ENCODE peak calls at places on chromosome 15, in nine cellular contexts. One of them, this sample, is unnamed.

GRCh38 chr15:93982226-93982641 is 249.1 kb upstream of the MCTP2 start:
- DNase-seq in HL-60: no peak
- DNase-seq in cardiac fibroblast: peak; percentile 4
- DNase-seq in astrocyte of the cerebellum: no peak
- DNase-seq in lung: no peak
- DNase-seq in AG10803: peak; percentile 73
- DNase-seq in kidney epithelial cell: no peak
- DNase-seq in gastrocnemius medialis: peak; percentile 60
- DNase-seq in choroid plexus epithelial cell: no peak
- DNase-seq in this sample: no peak

GRCh38 chr15:93803406-93803805 is 428.0 kb upstream of the MCTP2 start:
- DNase-seq in HL-60: no peak
- DNase-seq in cardiac fibroblast: no peak
- DNase-seq in astrocyte of the cerebellum: no peak
- DNase-seq in lung: no peak
- DNase-seq in AG10803: no peak
- DNase-seq in kidney epithelial cell: no peak
- DNase-seq in gastrocnemius medialis: peak; percentile 17
- DNase-seq in choroid plexus epithelial cell: no peak
- DNase-seq in this sample: no peak

GRCh38 chr15:98946301-98947255 is 61.0 kb downstream of the PGPEP1L start:
- DNase-seq in HL-60: peak; percentile 37
- DNase-seq in cardiac fibroblast: no peak
- DNase-seq in astrocyte of the cerebellum: no peak
- DNase-seq in lung: no peak
- DNase-seq in AG10803: peak; percentile 44
- DNase-seq in kidney epithelial cell: no peak
- DNase-seq in gastrocnemius medialis: peak; percentile 87
- DNase-seq in choroid plexus epithelial cell: no peak
- DNase-seq in this sample: no peak

GRCh38 chr15:28979208-28979891 is 93.6 kb downstream of the APBA2 start:
- DNase-seq in HL-60: no peak
- DNase-seq in cardiac fibroblast: no peak
- DNase-seq in astrocyte of the cerebellum: no peak
- DNase-seq in lung: no peak
- DNase-seq in AG10803: no peak
- DNase-seq in kidney epithelial cell: no peak
- DNase-seq in gastrocnemius medialis: no peak
- DNase-seq in choroid plexus epithelial cell: no peak
- DNase-seq in this sample: no peak

GRCh38 chr15:92494791-92495190 is 101.1 kb downstream of the ST8SIA2 start:
- DNase-seq in HL-60: no peak
- DNase-seq in cardiac fibroblast: no peak
- DNase-seq in astrocyte of the cerebellum: no peak
- DNase-seq in lung: no peak
- DNase-seq in AG10803: no peak
- DNase-seq in kidney epithelial cell: no peak
- DNase-seq in gastrocnemius medialis: no peak
- DNase-seq in choroid plexus epithelial cell: no peak
- DNase-seq in this sample: no peak

GRCh38 chr15:73265536-73266153 is 103.1 kb downstream of the HCN4 start:
- DNase-seq in HL-60: peak; percentile 57
- DNase-seq in cardiac fibroblast: peak; percentile 66
- DNase-seq in astrocyte of the cerebellum: peak; percentile 40
- DNase-seq in lung: no peak
- DNase-seq in AG10803: peak; percentile 29
- DNase-seq in kidney epithelial cell: peak; percentile 12
- DNase-seq in gastrocnemius medialis: peak; percentile 44
- DNase-seq in choroid plexus epithelial cell: peak; percentile 77
- DNase-seq in this sample: no peak

GRCh38 chr15:91538782-91539181 is 314.7 kb upstream of the SLCO3A1 start:
- DNase-seq in HL-60: no peak
- DNase-seq in cardiac fibroblast: no peak
- DNase-seq in astrocyte of the cerebellum: no peak
- DNase-seq in lung: no peak
- DNase-seq in AG10803: no peak
- DNase-seq in kidney epithelial cell: no peak
- DNase-seq in gastrocnemius medialis: no peak
- DNase-seq in choroid plexus epithelial cell: no peak
- DNase-seq in this sample: no peak

GRCh38 chr15:43966646-43967045 is 139.8 kb downstream of the WDR76 start:
- DNase-seq in HL-60: no peak
- DNase-seq in cardiac fibroblast: peak; percentile 33
- DNase-seq in astrocyte of the cerebellum: no peak
- DNase-seq in lung: no peak
- DNase-seq in AG10803: no peak
- DNase-seq in kidney epithelial cell: no peak
- DNase-seq in gastrocnemius medialis: no peak
- DNase-seq in choroid plexus epithelial cell: peak; percentile 37
- DNase-seq in this sample: no peak

GRCh38 chr15:36495464-36495863 is 84.0 kb upstream of the CDIN1 start:
- DNase-seq in HL-60: no peak
- DNase-seq in cardiac fibroblast: no peak
- DNase-seq in astrocyte of the cerebellum: no peak
- DNase-seq in lung: no peak
- DNase-seq in AG10803: no peak
- DNase-seq in kidney epithelial cell: no peak
- DNase-seq in gastrocnemius medialis: no peak
- DNase-seq in choroid plexus epithelial cell: no peak
- DNase-seq in this sample: no peak

GRCh38 chr15:36499751-36500389 is 79.6 kb upstream of the CDIN1 start:
- DNase-seq in HL-60: no peak
- DNase-seq in cardiac fibroblast: no peak
- DNase-seq in astrocyte of the cerebellum: no peak
- DNase-seq in lung: no peak
- DNase-seq in AG10803: no peak
- DNase-seq in kidney epithelial cell: no peak
- DNase-seq in gastrocnemius medialis: no peak
- DNase-seq in choroid plexus epithelial cell: no peak
- DNase-seq in this sample: no peak

GRCh38 chr15:36498401-36498800 is 81.0 kb upstream of the CDIN1 start:
- DNase-seq in HL-60: no peak
- DNase-seq in cardiac fibroblast: no peak
- DNase-seq in astrocyte of the cerebellum: no peak
- DNase-seq in lung: no peak
- DNase-seq in AG10803: no peak
- DNase-seq in kidney epithelial cell: no peak
- DNase-seq in gastrocnemius medialis: no peak
- DNase-seq in choroid plexus epithelial cell: no peak
- DNase-seq in this sample: no peak

GRCh38 chr15:36498922-36499321 is 80.5 kb upstream of the CDIN1 start:
- DNase-seq in HL-60: no peak
- DNase-seq in cardiac fibroblast: no peak
- DNase-seq in astrocyte of the cerebellum: no peak
- DNase-seq in lung: no peak
- DNase-seq in AG10803: no peak
- DNase-seq in kidney epithelial cell: no peak
- DNase-seq in gastrocnemius medialis: no peak
- DNase-seq in choroid plexus epithelial cell: no peak
- DNase-seq in this sample: no peak

DNA sequence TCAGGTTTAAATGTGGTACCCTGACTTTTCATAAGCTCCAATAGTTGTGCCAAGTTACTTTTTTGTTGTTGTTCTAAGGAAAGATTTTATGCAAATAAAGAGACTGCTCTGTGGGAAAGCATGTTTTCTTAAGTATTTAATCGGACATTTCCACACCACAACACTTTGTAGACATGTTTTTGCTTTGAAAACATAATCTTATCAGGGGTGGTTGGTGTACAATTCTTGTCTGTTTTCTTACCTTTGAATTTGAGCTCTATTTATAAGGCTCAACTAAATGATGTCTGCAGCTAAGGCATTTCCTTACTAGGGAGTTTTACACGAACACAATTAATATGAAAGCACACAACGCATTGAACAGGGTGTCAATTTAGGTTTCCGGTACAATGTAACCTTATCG is 81.5 kb upstream of the CDIN1 start:
- DNase-seq in HL-60: no peak
- DNase-seq in cardiac fibroblast: no peak
- DNase-seq in astrocyte of the cerebellum: peak; percentile 11
- DNase-seq in lung: no peak
- DNase-seq in AG10803: no peak
- DNase-seq in kidney epithelial cell: no peak
- DNase-seq in gastrocnemius medialis: no peak
- DNase-seq in choroid plexus epithelial cell: peak; percentile 13
- DNase-seq in this sample: no peak
- TF ChIP-seq CTCF in HL-60: no peak
- TF ChIP-seq CTCF in cardiac fibroblast: no peak
- TF ChIP-seq CTCF in astrocyte of the cerebellum: no peak
- TF ChIP-seq CTCF in lung: no peak
- TF ChIP-seq CTCF in AG10803: no peak
- TF ChIP-seq CTCF in kidney epithelial cell: no peak
- TF ChIP-seq CTCF in gastrocnemius medialis: no peak
- TF ChIP-seq CTCF in choroid plexus epithelial cell: no peak
- TF ChIP-seq CTCF in this sample: no peak

GRCh38 chr15:66404122-66404521 is 17.4 kb downstream of the MAP2K1 start:
- DNase-seq in HL-60: no peak
- DNase-seq in cardiac fibroblast: no peak
- DNase-seq in astrocyte of the cerebellum: no peak
- DNase-seq in lung: no peak
- DNase-seq in AG10803: no peak
- DNase-seq in kidney epithelial cell: no peak
- DNase-seq in gastrocnemius medialis: no peak
- DNase-seq in choroid plexus epithelial cell: no peak
- DNase-seq in this sample: no peak

GRCh38 chr15:66405007-66405406 is 18.3 kb downstream of the MAP2K1 start:
- DNase-seq in HL-60: no peak
- DNase-seq in cardiac fibroblast: no peak
- DNase-seq in astrocyte of the cerebellum: no peak
- DNase-seq in lung: no peak
- DNase-seq in AG10803: no peak
- DNase-seq in kidney epithelial cell: no peak
- DNase-seq in gastrocnemius medialis: no peak
- DNase-seq in choroid plexus epithelial cell: no peak
- DNase-seq in this sample: no peak

GRCh38 chr15:66405605-66406004 is 18.9 kb downstream of the MAP2K1 start:
- DNase-seq in HL-60: no peak
- DNase-seq in cardiac fibroblast: peak; percentile 28
- DNase-seq in astrocyte of the cerebellum: no peak
- DNase-seq in lung: no peak
- DNase-seq in AG10803: peak; percentile 42
- DNase-seq in kidney epithelial cell: no peak
- DNase-seq in gastrocnemius medialis: no peak
- DNase-seq in choroid plexus epithelial cell: no peak
- DNase-seq in this sample: no peak

GRCh38 chr15:66403323-66403722 is 16.6 kb downstream of the MAP2K1 start:
- DNase-seq in HL-60: no peak
- DNase-seq in cardiac fibroblast: no peak
- DNase-seq in astrocyte of the cerebellum: no peak
- DNase-seq in lung: no peak
- DNase-seq in AG10803: no peak
- DNase-seq in kidney epithelial cell: no peak
- DNase-seq in gastrocnemius medialis: no peak
- DNase-seq in choroid plexus epithelial cell: no peak
- DNase-seq in this sample: no peak

GRCh38 chr15:66404532-66404931 is 17.8 kb downstream of the MAP2K1 start:
- DNase-seq in HL-60: peak; percentile 36
- DNase-seq in cardiac fibroblast: no peak
- DNase-seq in astrocyte of the cerebellum: no peak
- DNase-seq in lung: no peak
- DNase-seq in AG10803: no peak
- DNase-seq in kidney epithelial cell: no peak
- DNase-seq in gastrocnemius medialis: no peak
- DNase-seq in choroid plexus epithelial cell: no peak
- DNase-seq in this sample: no peak
- TF ChIP-seq CTCF in HL-60: no peak
- TF ChIP-seq CTCF in cardiac fibroblast: peak; percentile 4
- TF ChIP-seq CTCF in astrocyte of the cerebellum: no peak
- TF ChIP-seq CTCF in lung: no peak
- TF ChIP-seq CTCF in AG10803: no peak
- TF ChIP-seq CTCF in kidney epithelial cell: no peak
- TF ChIP-seq CTCF in gastrocnemius medialis: no peak
- TF ChIP-seq CTCF in choroid plexus epithelial cell: no peak
- TF ChIP-seq CTCF in this sample: no peak

DNA sequence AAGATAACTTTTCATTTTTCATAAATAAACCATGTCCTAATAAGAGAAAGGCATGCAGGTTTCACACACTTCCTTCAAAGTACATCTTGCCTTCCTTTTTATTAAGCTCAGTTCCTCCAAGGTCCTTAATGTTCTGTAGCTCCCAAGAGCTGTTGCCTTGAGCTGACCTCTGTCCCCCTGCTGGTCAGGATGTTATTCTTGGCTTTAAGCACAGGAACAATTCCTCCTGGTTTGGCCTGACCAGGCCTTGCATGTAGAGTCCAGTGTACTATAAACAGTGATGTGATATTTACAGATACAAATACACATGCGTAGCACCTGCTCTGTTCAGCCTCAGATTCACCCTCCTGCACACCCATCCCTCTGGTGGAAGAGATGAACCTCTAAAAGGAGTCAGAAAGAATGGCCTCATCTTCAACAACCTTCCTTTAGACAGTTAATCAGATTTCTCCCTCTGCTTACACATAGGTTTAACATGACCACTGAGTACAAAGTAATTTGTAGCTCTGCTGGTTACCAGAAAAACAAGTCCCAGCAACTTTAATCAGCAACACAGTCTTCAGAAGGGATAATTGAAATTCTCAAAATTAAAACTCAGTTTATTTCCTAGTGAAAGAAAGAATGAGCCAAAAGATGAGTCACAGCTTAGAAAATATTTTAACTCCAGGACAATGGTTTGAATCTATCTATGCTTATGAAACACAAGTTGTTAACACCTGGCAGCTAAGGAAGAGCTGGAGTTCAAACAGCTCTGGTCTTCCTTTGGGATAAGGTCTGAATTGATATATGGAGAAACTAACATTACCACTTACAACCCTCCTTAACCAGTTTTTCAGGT is 46.5 kb downstream of the PTPN9 start:
- DNase-seq in HL-60: peak; percentile 18
- DNase-seq in cardiac fibroblast: peak; percentile 90
- DNase-seq in astrocyte of the cerebellum: peak; percentile 77
- DNase-seq in lung: peak; percentile 36
- DNase-seq in AG10803: peak; percentile 51
- DNase-seq in kidney epithelial cell: no peak
- DNase-seq in gastrocnemius medialis: peak; percentile 77
- DNase-seq in choroid plexus epithelial cell: peak; percentile 99
- DNase-seq in this sample: peak; percentile 37
- TF ChIP-seq CTCF in HL-60: no peak
- TF ChIP-seq CTCF in cardiac fibroblast: peak; percentile 36
- TF ChIP-seq CTCF in astrocyte of the cerebellum: peak; percentile 13
- TF ChIP-seq CTCF in lung: peak; percentile 12
- TF ChIP-seq CTCF in AG10803: peak; percentile 32
- TF ChIP-seq CTCF in kidney epithelial cell: peak; percentile 41
- TF ChIP-seq CTCF in gastrocnemius medialis: peak; percentile 46
- TF ChIP-seq CTCF in choroid plexus epithelial cell: peak; percentile 45
- TF ChIP-seq CTCF in this sample: peak; percentile 43

GRCh38 chr15:65099336-65099735 is 15.7 kb downstream of the UBAP1L start:
- DNase-seq in HL-60: no peak
- DNase-seq in cardiac fibroblast: no peak
- DNase-seq in astrocyte of the cerebellum: no peak
- DNase-seq in lung: no peak
- DNase-seq in AG10803: no peak
- DNase-seq in kidney epithelial cell: no peak
- DNase-seq in gastrocnemius medialis: no peak
- DNase-seq in choroid plexus epithelial cell: no peak
- DNase-seq in this sample: no peak

GRCh38 chr15:65101418-65101890 is 13.5 kb downstream of the UBAP1L start:
- DNase-seq in HL-60: peak; percentile 66
- DNase-seq in cardiac fibroblast: peak; percentile 72
- DNase-seq in astrocyte of the cerebellum: peak; percentile 51
- DNase-seq in lung: peak; percentile 77
- DNase-seq in AG10803: peak; percentile 56
- DNase-seq in kidney epithelial cell: peak; percentile 9
- DNase-seq in gastrocnemius medialis: peak; percentile 42
- DNase-seq in choroid plexus epithelial cell: peak; percentile 85
- DNase-seq in this sample: no peak

GRCh38 chr15:65102912-65103311 is 12.1 kb downstream of the UBAP1L start:
- DNase-seq in HL-60: no peak
- DNase-seq in cardiac fibroblast: no peak
- DNase-seq in astrocyte of the cerebellum: no peak
- DNase-seq in lung: no peak
- DNase-seq in AG10803: no peak
- DNase-seq in kidney epithelial cell: no peak
- DNase-seq in gastrocnemius medialis: no peak
- DNase-seq in choroid plexus epithelial cell: no peak
- DNase-seq in this sample: no peak

GRCh38 chr15:65100427-65100826 is 14.6 kb downstream of the UBAP1L start:
- DNase-seq in HL-60: no peak
- DNase-seq in cardiac fibroblast: no peak
- DNase-seq in astrocyte of the cerebellum: no peak
- DNase-seq in lung: no peak
- DNase-seq in AG10803: no peak
- DNase-seq in kidney epithelial cell: no peak
- DNase-seq in gastrocnemius medialis: no peak
- DNase-seq in choroid plexus epithelial cell: no peak
- DNase-seq in this sample: no peak

DNA sequence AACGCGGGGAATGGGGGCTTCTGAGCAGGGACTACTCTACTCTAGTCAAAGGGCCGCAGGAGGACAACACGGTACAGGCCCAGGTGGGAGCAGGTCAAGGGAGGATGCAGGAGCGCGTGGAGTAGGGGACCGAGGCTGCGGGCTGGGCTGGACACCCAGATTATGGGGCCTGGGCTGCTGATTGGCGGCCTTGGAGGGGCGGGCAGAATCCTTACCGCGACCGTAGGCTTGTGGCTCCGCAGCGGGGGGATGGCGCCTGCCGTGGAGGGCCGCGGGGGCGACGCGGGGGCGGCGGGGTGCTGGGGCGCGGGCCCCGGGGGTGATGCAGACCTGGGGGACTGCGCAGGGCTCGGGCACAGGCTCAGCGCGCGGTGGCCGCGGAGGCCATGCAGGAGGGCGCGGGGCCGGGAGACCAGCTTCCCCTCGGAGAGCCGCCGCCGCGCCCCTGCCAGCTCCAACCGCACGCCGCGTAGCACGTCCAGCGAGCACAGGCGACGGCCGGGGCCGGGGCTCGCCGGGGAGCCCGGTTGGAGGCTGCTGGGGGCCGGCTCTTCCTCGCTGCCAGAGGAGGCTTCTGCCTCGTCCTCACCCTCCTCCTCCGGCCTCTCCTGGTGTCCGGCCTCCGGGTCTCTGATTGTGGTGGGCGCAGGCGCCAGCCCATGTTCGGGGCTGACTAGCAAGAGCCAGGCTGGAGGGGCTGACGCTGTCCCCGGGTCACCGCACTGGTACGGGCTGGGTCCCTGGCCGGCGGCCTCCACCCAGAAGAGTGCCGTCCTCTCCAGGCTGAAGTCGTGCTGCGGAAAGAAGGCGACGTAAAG is 12.9 kb downstream of the UBAP1L start:
- DNase-seq in HL-60: no peak
- DNase-seq in cardiac fibroblast: no peak
- DNase-seq in astrocyte of the cerebellum: no peak
- DNase-seq in lung: no peak
- DNase-seq in AG10803: no peak
- DNase-seq in kidney epithelial cell: no peak
- DNase-seq in gastrocnemius medialis: no peak
- DNase-seq in choroid plexus epithelial cell: no peak
- DNase-seq in this sample: no peak
- TF ChIP-seq CTCF in HL-60: no peak
- TF ChIP-seq CTCF in cardiac fibroblast: no peak
- TF ChIP-seq CTCF in astrocyte of the cerebellum: no peak
- TF ChIP-seq CTCF in lung: no peak
- TF ChIP-seq CTCF in AG10803: no peak
- TF ChIP-seq CTCF in kidney epithelial cell: no peak
- TF ChIP-seq CTCF in gastrocnemius medialis: no peak
- TF ChIP-seq CTCF in choroid plexus epithelial cell: no peak
- TF ChIP-seq CTCF in this sample: no peak

This sample was measured in BJ.